ENCODE peak calls at places on chromosome 3, in nine cellular contexts. D, L, O, G, N, R, U, S and A are unnamed samples.

GRCh38 chr3:52310861-52311566 is 5.1 kb upstream of the DNAH1 start:
- DNase-seq in D (no peak), L (peak; percentile 40), O (peak; percentile 12), G (no peak), N (no peak), R (no peak), U (no peak), S (no peak), A (no peak)

GRCh38 chr3:52436500-52437106 is 8.3 kb downstream of the SEMA3G start:
- DNase-seq in D (no peak), L (no peak), O (peak; percentile 53), G (no peak), N (peak; percentile 60), R (no peak), U (no peak), S (no peak), A (no peak)

GRCh38 chr3:174931969-174932368 is 72.8 kb downstream of the NAALADL2 start:
- DNase-seq in D (no peak), L (no peak), O (no peak), G (no peak), N (no peak), R (no peak), U (no peak), S (no peak), A (no peak)

GRCh38 chr3:149095487-149095886 is 9.2 kb upstream of the HLTF start:
- DNase-seq in D (no peak), L (no peak), O (no peak), G (no peak), N (no peak), R (no peak), U (no peak), S (no peak), A (no peak)

GRCh38 chr3:69384379-69384778 is 1.5 kb downstream of the FRMD4B start:
- DNase-seq in D (no peak), L (no peak), O (no peak), G (no peak), N (no peak), R (no peak), U (no peak), S (no peak), A (no peak)

GRCh38 chr3:133572158-133573053 is 1.1 kb upstream of the CDV3 start:
- DNase-seq in D (peak; percentile 8), L (peak; percentile 77), O (peak; percentile 53), G (no peak), N (no peak), R (no peak), U (no peak), S (no peak), A (no peak)

GRCh38 chr3:190676477-190676876 is 162.6 kb downstream of the IL1RAP start:
- DNase-seq in D (no peak), L (no peak), O (peak; percentile 72), G (no peak), N (no peak), R (no peak), U (no peak), S (peak; percentile 84), A (no peak)

GRCh38 chr3:142154186-142154585 is 4.8 kb upstream of the TFDP2 start:
- DNase-seq in D (peak; percentile 29), L (no peak), O (no peak), G (no peak), N (no peak), R (no peak), U (no peak), S (no peak), A (no peak)

GRCh38 chr3:74303711-74304110 is 310.7 kb downstream of the CNTN3 start:
- DNase-seq in D (peak; percentile 55), L (no peak), O (no peak), G (no peak), N (no peak), R (no peak), U (no peak), S (no peak), A (no peak)

GRCh38 chr3:185733980-185734724 is 90.7 kb downstream of the IGF2BP2 start:
- DNase-seq in D (peak; percentile 80), L (peak; percentile 50), O (peak; percentile 89), G (peak; percentile 75), N (no peak), R (peak; percentile 72), U (peak; percentile 83), S (peak; percentile 76), A (peak; percentile 78)

GRCh38 chr3:126274735-126275734 is 82.2 kb downstream of the KLF15 start:
- DNase-seq in D (no peak), L (no peak), O (no peak), G (no peak), N (no peak), R (no peak), U (no peak), S (no peak), A (no peak)

GRCh38 chr3:56744016-56744415 is 57.7 kb downstream of the ARHGEF3 start:
- DNase-seq in D (no peak), L (no peak), O (no peak), G (no peak), N (no peak), R (no peak), U (no peak), S (no peak), A (no peak)

GRCh38 chr3:182485306-182485705 is 308.0 kb upstream of the ATP11B start:
- DNase-seq in D (peak; percentile 52), L (no peak), O (no peak), G (no peak), N (no peak), R (no peak), U (no peak), S (no peak), A (no peak)

GRCh38 chr3:129343643-129344360 is 65.1 kb downstream of the HMCES start:
- DNase-seq in D (no peak), L (peak; percentile 55), O (no peak), G (peak; percentile 77), N (peak; percentile 66), R (no peak), U (peak; percentile 21), S (no peak), A (no peak)

GRCh38 chr3:181998828-181999227 is 287.1 kb downstream of the SOX2 start:
- DNase-seq in D (no peak), L (no peak), O (no peak), G (peak; percentile 76), N (no peak), R (no peak), U (no peak), S (no peak), A (no peak)

DNA sequence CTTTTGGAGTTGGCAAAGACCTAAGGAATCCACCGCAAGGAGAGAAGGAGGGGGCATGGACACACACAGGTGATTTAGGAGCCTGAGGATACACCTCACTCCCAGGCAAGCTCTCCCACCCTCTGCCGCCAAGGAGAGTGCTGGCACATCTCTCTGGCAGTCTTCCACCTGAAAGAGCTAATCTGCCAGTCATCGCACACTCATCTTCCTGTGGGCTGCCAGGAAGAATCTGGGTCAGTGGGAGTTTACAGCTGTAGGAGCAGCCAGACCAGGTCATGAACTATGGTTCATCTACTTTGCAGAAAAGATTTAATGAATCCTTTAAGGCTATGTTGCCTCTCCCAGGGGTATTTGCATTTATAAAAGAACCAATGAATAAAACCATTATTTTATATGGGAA is 170.6 kb upstream of the TSC22D2 start:
- DNase-seq in D (peak; percentile 94), L (no peak), O (peak; percentile 73), G (no peak), N (no peak), R (no peak), U (peak; percentile 22), S (peak; percentile 81), A (no peak)
- H3K9ac ChIP-seq in D (no peak overlapping the region), L (no peak overlapping the region), O (no peak overlapping the region), G (no peak overlapping the region), N (no peak overlapping the region), R (no peak overlapping the region), U (no peak overlapping the region), S (no peak overlapping the region), A (no peak overlapping the region)

GRCh38 chr3:196414469-196414868 is 17.8 kb downstream of the UBXN7 start:
- DNase-seq in D (no peak), L (no peak), O (peak; percentile 48), G (no peak), N (no peak), R (no peak), U (no peak), S (peak; percentile 45), A (no peak)
- H3K9ac ChIP-seq in D (no peak overlapping the region), L (no peak overlapping the region), O (no peak overlapping the region), G (no peak overlapping the region), N (no peak overlapping the region), R (no peak overlapping the region), U (no peak overlapping the region), S (peak overlapping the region; percentile 1), A (no peak overlapping the region)

DNA sequence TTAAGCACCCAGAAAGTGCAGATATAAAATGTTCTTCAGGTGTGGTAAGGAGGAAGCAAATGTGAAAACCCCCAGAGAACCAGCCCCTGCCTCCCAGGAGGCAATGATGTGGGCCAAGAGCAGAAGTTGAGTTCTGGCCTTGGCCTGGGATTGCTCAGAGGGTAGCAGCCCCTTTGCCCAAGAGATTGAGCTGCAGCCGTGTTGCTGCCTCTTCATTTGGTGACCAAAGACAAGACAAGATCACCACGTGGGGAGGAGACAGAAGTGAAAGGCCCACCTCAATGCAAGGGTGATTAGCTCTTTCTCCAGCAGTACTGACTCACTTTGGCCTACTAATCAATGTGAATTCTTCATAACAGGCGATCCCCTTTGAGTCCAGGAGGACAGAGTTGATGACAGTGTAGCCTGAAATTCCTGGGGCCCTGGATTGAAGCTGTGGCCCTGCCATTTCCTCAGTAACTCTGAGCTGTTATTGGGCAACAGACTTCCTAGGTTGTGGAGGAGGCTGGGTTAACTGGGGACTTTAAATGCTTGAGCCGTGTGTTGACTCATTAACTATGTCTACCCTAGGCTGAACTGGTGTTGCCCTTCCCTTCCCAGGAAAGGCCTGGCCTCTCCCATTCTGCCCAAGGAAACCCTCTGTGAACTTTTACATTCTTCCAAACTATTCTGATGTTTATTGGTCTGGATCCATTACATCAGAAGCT is 86.5 kb downstream of the ST6GAL1 start:
- DNase-seq in D (peak; percentile 25), L (no peak), O (peak; percentile 11), G (no peak), N (no peak), R (no peak), U (no peak), S (no peak), A (no peak)
- H3K9ac ChIP-seq in D (no peak overlapping the region), L (no peak overlapping the region), O (no peak overlapping the region), G (no peak overlapping the region), N (no peak overlapping the region), R (no peak overlapping the region), U (no peak overlapping the region), S (no peak overlapping the region), A (no peak overlapping the region)

DNA sequence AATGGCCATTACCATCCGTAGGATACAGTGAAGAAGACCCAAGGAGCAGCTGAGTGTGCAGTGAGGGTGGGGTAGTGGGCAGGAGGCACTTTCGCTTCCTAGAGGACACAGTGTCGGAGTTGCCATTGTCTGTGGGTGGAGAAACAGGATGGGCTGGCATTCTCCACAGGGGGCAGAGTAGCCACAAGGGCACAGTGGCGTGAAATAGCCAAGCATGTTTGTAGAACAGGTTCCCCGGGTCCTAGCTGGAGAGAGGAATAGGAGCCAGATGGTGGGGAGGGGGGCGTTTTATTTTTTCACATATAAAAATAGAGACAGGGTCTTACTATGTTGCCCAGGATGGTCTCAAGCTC is 3.5 kb downstream of the SLC6A6 start:
- DNase-seq in D (no peak), L (no peak), O (no peak), G (no peak), N (no peak), R (no peak), U (no peak), S (no peak), A (no peak)
- H3K9ac ChIP-seq in D (no peak overlapping the region), L (no peak overlapping the region), O (no peak overlapping the region), G (no peak overlapping the region), N (no peak overlapping the region), R (no peak overlapping the region), U (peak overlapping the region; percentile 15), S (no peak overlapping the region), A (no peak overlapping the region)